ENCODE peak calls at places on chromosomes 16 and 17, in seven cellular contexts. One of them, this sample, is unnamed.
A peak's percentile ranks its signal among the peaks of the same experiment; 100 is the strongest.

GRCh38 chr16:84641643-84642358 is 6.5 kb upstream of the KLHL36 start:
- DNase-seq in prostate gland: no peak
- DNase-seq in SK-N-MC: no peak
- DNase-seq in suprapubic skin: no peak
- DNase-seq in SK-N-SH: no peak
- DNase-seq in sigmoid colon: no peak
- DNase-seq in transverse colon: no peak
- DNase-seq in this sample: no peak

GRCh38 chr17:72402727-72403210 is 281.9 kb downstream of the SOX9 start:
- DNase-seq in prostate gland: no peak
- DNase-seq in SK-N-MC: no peak
- DNase-seq in suprapubic skin: no peak
- DNase-seq in SK-N-SH: no peak
- DNase-seq in sigmoid colon: no peak
- DNase-seq in transverse colon: no peak
- DNase-seq in this sample: no peak

GRCh38 chr17:47423406-47424295 is 99.9 kb downstream of the EFCAB13 start:
- DNase-seq in prostate gland: peak; percentile 17
- DNase-seq in SK-N-MC: no peak
- DNase-seq in suprapubic skin: no peak
- DNase-seq in SK-N-SH: peak; percentile 76
- DNase-seq in sigmoid colon: peak; percentile 54
- DNase-seq in transverse colon: peak; percentile 58
- DNase-seq in this sample: no peak

GRCh38 chr17:78962345-78962983 is 17.3 kb downstream of the LGALS3BP start:
- DNase-seq in prostate gland: no peak
- DNase-seq in SK-N-MC: no peak
- DNase-seq in suprapubic skin: peak; percentile 43
- DNase-seq in SK-N-SH: peak; percentile 39
- DNase-seq in sigmoid colon: no peak
- DNase-seq in transverse colon: peak; percentile 71
- DNase-seq in this sample: no peak

GRCh38 chr17:51733166-51733565 is 425.3 kb downstream of the CA10 start:
- DNase-seq in prostate gland: no peak
- DNase-seq in SK-N-MC: no peak
- DNase-seq in suprapubic skin: no peak
- DNase-seq in SK-N-SH: no peak
- DNase-seq in sigmoid colon: no peak
- DNase-seq in transverse colon: no peak
- DNase-seq in this sample: no peak

GRCh38 chr16:1042076-1042744 is 30.3 kb upstream of the SSTR5 start:
- DNase-seq in prostate gland: no peak
- DNase-seq in SK-N-MC: no peak
- DNase-seq in suprapubic skin: no peak
- DNase-seq in SK-N-SH: no peak
- DNase-seq in sigmoid colon: no peak
- DNase-seq in transverse colon: no peak
- DNase-seq in this sample: no peak

GRCh38 chr16:71974068-71974818 is 26.0 kb downstream of the PKD1L3 start:
- DNase-seq in prostate gland: no peak
- DNase-seq in SK-N-MC: no peak
- DNase-seq in suprapubic skin: no peak
- DNase-seq in SK-N-SH: no peak
- DNase-seq in sigmoid colon: no peak
- DNase-seq in transverse colon: no peak
- DNase-seq in this sample: no peak

GRCh38 chr17:30238387-30239088 is 3.0 kb upstream of the SLC6A4 start:
- DNase-seq in prostate gland: no peak
- DNase-seq in SK-N-MC: no peak
- DNase-seq in suprapubic skin: no peak
- DNase-seq in SK-N-SH: no peak
- DNase-seq in sigmoid colon: no peak
- DNase-seq in transverse colon: no peak
- DNase-seq in this sample: no peak

GRCh38 chr16:11306997-11307638 is 26.0 kb upstream of the PRM1 start:
- DNase-seq in prostate gland: no peak
- DNase-seq in SK-N-MC: no peak
- DNase-seq in suprapubic skin: no peak
- DNase-seq in SK-N-SH: no peak
- DNase-seq in sigmoid colon: no peak
- DNase-seq in transverse colon: no peak
- DNase-seq in this sample: no peak

GRCh38 chr16:71709231-71709781 is 15.2 kb downstream of the PHLPP2 start:
- DNase-seq in prostate gland: no peak
- DNase-seq in SK-N-MC: peak; percentile 16
- DNase-seq in suprapubic skin: no peak
- DNase-seq in SK-N-SH: no peak
- DNase-seq in sigmoid colon: no peak
- DNase-seq in transverse colon: no peak
- DNase-seq in this sample: no peak

GRCh38 chr17:27207073-27207511 is 86.8 kb upstream of the WSB1 start:
- DNase-seq in prostate gland: no peak
- DNase-seq in SK-N-MC: no peak
- DNase-seq in suprapubic skin: no peak
- DNase-seq in SK-N-SH: no peak
- DNase-seq in sigmoid colon: no peak
- DNase-seq in transverse colon: no peak
- DNase-seq in this sample: no peak

GRCh38 chr17:68143425-68143824 is 104.4 kb upstream of the AMZ2 start:
- DNase-seq in prostate gland: no peak
- DNase-seq in SK-N-MC: no peak
- DNase-seq in suprapubic skin: no peak
- DNase-seq in SK-N-SH: peak; percentile 29
- DNase-seq in sigmoid colon: no peak
- DNase-seq in transverse colon: no peak
- DNase-seq in this sample: no peak

GRCh38 chr17:18859256-18859655 is 1.3 kb downstream of the PRPSAP2 start:
- DNase-seq in prostate gland: no peak
- DNase-seq in SK-N-MC: no peak
- DNase-seq in suprapubic skin: no peak
- DNase-seq in SK-N-SH: peak; percentile 28
- DNase-seq in sigmoid colon: no peak
- DNase-seq in transverse colon: no peak
- DNase-seq in this sample: no peak

GRCh38 chr16:9012848-9013507 is 49.3 kb upstream of the USP7 start:
- DNase-seq in prostate gland: no peak
- DNase-seq in SK-N-MC: no peak
- DNase-seq in suprapubic skin: no peak
- DNase-seq in SK-N-SH: peak; percentile 79
- DNase-seq in sigmoid colon: no peak
- DNase-seq in transverse colon: no peak
- DNase-seq in this sample: no peak

GRCh38 chr17:3197219-3197618 is at the start of gene OR1A2:
- DNase-seq in prostate gland: no peak
- DNase-seq in SK-N-MC: no peak
- DNase-seq in suprapubic skin: no peak
- DNase-seq in SK-N-SH: no peak
- DNase-seq in sigmoid colon: no peak
- DNase-seq in transverse colon: no peak
- DNase-seq in this sample: no peak

GRCh38 chr17:79077587-79077986 is 3.0 kb downstream of the ENGASE start:
- DNase-seq in prostate gland: no peak
- DNase-seq in SK-N-MC: no peak
- DNase-seq in suprapubic skin: no peak
- DNase-seq in SK-N-SH: no peak
- DNase-seq in sigmoid colon: peak; percentile 65
- DNase-seq in transverse colon: no peak
- DNase-seq in this sample: no peak

GRCh38 chr16:27677300-27677699 is 127.4 kb downstream of the KATNIP start:
- DNase-seq in prostate gland: no peak
- DNase-seq in SK-N-MC: no peak
- DNase-seq in suprapubic skin: no peak
- DNase-seq in SK-N-SH: no peak
- DNase-seq in sigmoid colon: no peak
- DNase-seq in transverse colon: no peak
- DNase-seq in this sample: no peak

GRCh38 chr17:2102931-2103398 is 48.1 kb downstream of the HIC1 start:
- DNase-seq in prostate gland: no peak
- DNase-seq in SK-N-MC: no peak
- DNase-seq in suprapubic skin: no peak
- DNase-seq in SK-N-SH: no peak
- DNase-seq in sigmoid colon: peak; percentile 38
- DNase-seq in transverse colon: no peak
- DNase-seq in this sample: no peak

GRCh38 chr17:21378553-21378952 is 2.4 kb downstream of the KCNJ12 start:
- DNase-seq in prostate gland: no peak
- DNase-seq in SK-N-MC: no peak
- DNase-seq in suprapubic skin: no peak
- DNase-seq in SK-N-SH: no peak
- DNase-seq in sigmoid colon: no peak
- DNase-seq in transverse colon: no peak
- DNase-seq in this sample: no peak

GRCh38 chr16:87951550-87952538 is 610 bp downstream of the BANP start:
- DNase-seq in prostate gland: no peak
- DNase-seq in SK-N-MC: no peak
- DNase-seq in suprapubic skin: peak; percentile 74
- DNase-seq in SK-N-SH: peak; percentile 46
- DNase-seq in sigmoid colon: no peak
- DNase-seq in transverse colon: peak; percentile 35
- DNase-seq in this sample: no peak

GRCh38 chr17:62672957-62673356 is 45.5 kb downstream of the MRC2 start:
- DNase-seq in prostate gland: no peak
- DNase-seq in SK-N-MC: no peak
- DNase-seq in suprapubic skin: no peak
- DNase-seq in SK-N-SH: peak; percentile 56
- DNase-seq in sigmoid colon: peak; percentile 34
- DNase-seq in transverse colon: no peak
- DNase-seq in this sample: no peak

GRCh38 chr17:74452027-74452840 is 14.2 kb upstream of the CD300A start:
- DNase-seq in prostate gland: no peak
- DNase-seq in SK-N-MC: no peak
- DNase-seq in suprapubic skin: no peak
- DNase-seq in SK-N-SH: no peak
- DNase-seq in sigmoid colon: no peak
- DNase-seq in transverse colon: no peak
- DNase-seq in this sample: no peak

GRCh38 chr17:74452841-74453661 is 13.4 kb upstream of the CD300A start:
- DNase-seq in prostate gland: no peak
- DNase-seq in SK-N-MC: no peak
- DNase-seq in suprapubic skin: no peak
- DNase-seq in SK-N-SH: no peak
- DNase-seq in sigmoid colon: no peak
- DNase-seq in transverse colon: no peak
- DNase-seq in this sample: no peak

GRCh38 chr17:74453665-74454196 is 12.7 kb upstream of the CD300A start:
- DNase-seq in prostate gland: no peak
- DNase-seq in SK-N-MC: no peak
- DNase-seq in suprapubic skin: no peak
- DNase-seq in SK-N-SH: peak; percentile 99
- DNase-seq in sigmoid colon: no peak
- DNase-seq in transverse colon: no peak
- DNase-seq in this sample: no peak

GRCh38 chr17:74455025-74455585 is 11.3 kb upstream of the CD300A start:
- DNase-seq in prostate gland: no peak
- DNase-seq in SK-N-MC: no peak
- DNase-seq in suprapubic skin: no peak
- DNase-seq in SK-N-SH: no peak
- DNase-seq in sigmoid colon: no peak
- DNase-seq in transverse colon: peak; percentile 57
- DNase-seq in this sample: no peak

GRCh38 chr17:74454197-74455024 is 12.0 kb upstream of the CD300A start:
- DNase-seq in prostate gland: peak; percentile 92
- DNase-seq in SK-N-MC: no peak
- DNase-seq in suprapubic skin: peak; percentile 91
- DNase-seq in SK-N-SH: no peak
- DNase-seq in sigmoid colon: peak; percentile 95
- DNase-seq in transverse colon: peak; percentile 94
- DNase-seq in this sample: no peak
- H3K4me3 ChIP-seq in prostate gland: peak overlapping the region; percentile 39
- H3K4me3 ChIP-seq in SK-N-MC: peak overlapping the region; percentile 72
- H3K4me3 ChIP-seq in suprapubic skin: peak overlapping the region; percentile 51
- H3K4me3 ChIP-seq in SK-N-SH: no peak overlapping the region
- H3K4me3 ChIP-seq in sigmoid colon: peak overlapping the region; percentile 50
- H3K4me3 ChIP-seq in transverse colon: peak overlapping the region; percentile 35
- H3K4me3 ChIP-seq in this sample: peak overlapping the region; percentile 36

GRCh38 chr17:76710863-76711611 is at the start of gene MXRA7:
- DNase-seq in prostate gland: peak; percentile 58
- DNase-seq in SK-N-MC: no peak
- DNase-seq in suprapubic skin: peak; percentile 84
- DNase-seq in SK-N-SH: peak; percentile 97
- DNase-seq in sigmoid colon: peak; percentile 93
- DNase-seq in transverse colon: peak; percentile 72
- DNase-seq in this sample: no peak
- TF ChIP-seq POLR2AphosphoS5 in prostate gland: peak; percentile 30
- TF ChIP-seq POLR2AphosphoS5 in SK-N-MC: peak; percentile 22
- TF ChIP-seq POLR2AphosphoS5 in suprapubic skin: no peak
- TF ChIP-seq POLR2AphosphoS5 in SK-N-SH: peak; percentile 13
- TF ChIP-seq POLR2AphosphoS5 in sigmoid colon: peak; percentile 62
- TF ChIP-seq POLR2AphosphoS5 in transverse colon: no peak
- TF ChIP-seq POLR2AphosphoS5 in this sample: peak; percentile 74

GRCh38 chr17:81868674-81869220 is 2.4 kb downstream of the ARHGDIA start:
- DNase-seq in prostate gland: no peak
- DNase-seq in SK-N-MC: no peak
- DNase-seq in suprapubic skin: no peak
- DNase-seq in SK-N-SH: peak; percentile 74
- DNase-seq in sigmoid colon: peak; percentile 84
- DNase-seq in transverse colon: peak; percentile 43
- DNase-seq in this sample: no peak
- H3K4me3 ChIP-seq in prostate gland: peak overlapping the region; percentile 95
- H3K4me3 ChIP-seq in SK-N-MC: no peak overlapping the region
- H3K4me3 ChIP-seq in suprapubic skin: no peak overlapping the region
- H3K4me3 ChIP-seq in SK-N-SH: peak overlapping the region; percentile 97
- H3K4me3 ChIP-seq in sigmoid colon: no peak overlapping the region
- H3K4me3 ChIP-seq in transverse colon: no peak overlapping the region
- H3K4me3 ChIP-seq in this sample: peak overlapping the region; percentile 67

GRCh38 chr16:86442703-86443102 is 67.6 kb upstream of the FOXF1 start:
- DNase-seq in prostate gland: no peak
- DNase-seq in SK-N-MC: no peak
- DNase-seq in suprapubic skin: no peak
- DNase-seq in SK-N-SH: no peak
- DNase-seq in sigmoid colon: peak; percentile 83
- DNase-seq in transverse colon: no peak
- DNase-seq in this sample: no peak
- TF ChIP-seq POLR2AphosphoS5 in prostate gland: no peak
- TF ChIP-seq POLR2AphosphoS5 in SK-N-MC: no peak
- TF ChIP-seq POLR2AphosphoS5 in suprapubic skin: no peak
- TF ChIP-seq POLR2AphosphoS5 in SK-N-SH: no peak
- TF ChIP-seq POLR2AphosphoS5 in sigmoid colon: peak; percentile 46
- TF ChIP-seq POLR2AphosphoS5 in transverse colon: no peak
- TF ChIP-seq POLR2AphosphoS5 in this sample: no peak

DNA sequence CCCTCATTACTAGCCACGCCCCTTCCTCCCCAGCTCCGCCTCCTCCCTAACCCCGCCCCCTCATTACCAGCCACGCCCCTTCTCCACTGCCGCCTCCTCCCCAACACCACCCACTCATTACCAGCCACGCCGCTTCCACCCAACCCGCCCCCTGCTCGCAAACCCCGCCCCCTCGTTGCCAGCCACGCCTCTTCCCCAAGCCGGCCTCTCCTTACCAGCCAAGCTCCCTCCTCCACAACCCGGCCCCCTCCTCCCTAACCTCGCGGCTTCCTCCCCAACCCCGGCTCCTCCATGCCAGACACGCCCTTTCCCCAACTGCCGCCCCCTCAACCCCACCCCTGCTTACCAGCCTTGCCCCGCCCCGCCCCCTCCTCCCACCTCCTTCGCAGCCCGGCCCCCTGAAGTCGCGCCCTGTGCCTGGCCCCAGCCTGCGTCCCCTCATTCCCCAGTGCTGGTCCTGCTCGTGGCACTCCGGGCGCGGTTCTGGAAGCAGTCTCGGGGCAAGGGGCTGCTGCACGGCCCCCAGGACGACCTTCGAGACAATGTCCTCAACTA is 7.2 kb downstream of the SLC22A31 start:
- DNase-seq in prostate gland: no peak
- DNase-seq in SK-N-MC: no peak
- DNase-seq in suprapubic skin: peak; percentile 70
- DNase-seq in SK-N-SH: peak; percentile 87
- DNase-seq in sigmoid colon: no peak
- DNase-seq in transverse colon: peak; percentile 63
- DNase-seq in this sample: no peak
- H3K4me3 ChIP-seq in prostate gland: no peak overlapping the region
- H3K4me3 ChIP-seq in SK-N-MC: no peak overlapping the region
- H3K4me3 ChIP-seq in suprapubic skin: no peak overlapping the region
- H3K4me3 ChIP-seq in SK-N-SH: no peak overlapping the region
- H3K4me3 ChIP-seq in sigmoid colon: no peak overlapping the region
- H3K4me3 ChIP-seq in transverse colon: no peak overlapping the region
- H3K4me3 ChIP-seq in this sample: no peak overlapping the region